ENCODE peak calls at places on chromosome 6, in nine cellular contexts. Z, C, F, T, V, U, H, N and O are unnamed samples.

GRCh38 chr6:154247119-154247814 is 109.3 kb downstream of the IPCEF1 start:
- DNase-seq in H (no peak), V (no peak), U (no peak), N (no peak), C (no peak), T (no peak), Z (no peak), F (no peak), O (no peak)

GRCh38 chr6:36666726-36667591 is 11.6 kb upstream of the CDKN1A start:
- DNase-seq in C (no peak), Z (peak), F (peak), H (peak), U (peak), T (peak), N (peak), V (no peak), O (peak)

GRCh38 chr6:124917769-124918168 is 44.5 kb upstream of the RNF217 start:
- DNase-seq in T (no peak), C (no peak), Z (no peak), U (no peak), V (no peak), H (no peak), N (no peak), F (no peak), O (no peak)

GRCh38 chr6:2749972-2750600 is 636 bp downstream of the MYLK4 start:
- DNase-seq in Z (no peak), H (peak), U (peak), T (no peak), C (peak), N (peak), F (no peak), V (peak), O (no peak)

GRCh38 chr6:27720607-27721580 is 191.3 kb downstream of the OR2B2 start:
- DNase-seq in U (no peak), H (peak), T (no peak), F (no peak), C (no peak), Z (no peak), N (no peak), V (no peak), O (no peak)

GRCh38 chr6:33428219-33428890 is 8.5 kb downstream of the SYNGAP1 start:
- DNase-seq in U (no peak), F (no peak), N (peak), Z (no peak), C (no peak), T (no peak), V (no peak), H (peak), O (no peak)

GRCh38 chr6:34223381-34223963 is 13.2 kb upstream of the HMGA1 start:
- DNase-seq in Z (no peak), T (no peak), N (no peak), C (no peak), V (no peak), H (no peak), F (no peak), U (no peak), O (no peak)

GRCh38 chr6:34391023-34391485 is 1.4 kb downstream of the NUDT3 start:
- DNase-seq in H (no peak), T (peak), Z (no peak), N (no peak), F (peak), U (peak), C (no peak), V (no peak), O (peak)

GRCh38 chr6:7631466-7631865 is 41.5 kb downstream of the SNRNP48 start:
- DNase-seq in U (no peak), C (no peak), H (no peak), F (no peak), T (no peak), V (no peak), N (no peak), Z (no peak), O (no peak)

GRCh38 chr6:11826779-11827178 is 48.2 kb upstream of the ADTRP start:
- DNase-seq in N (no peak), U (no peak), V (no peak), H (no peak), C (no peak), T (no peak), F (no peak), Z (no peak), O (no peak)

GRCh38 chr6:52995913-52996685 is 1.0 kb upstream of the GSTA4 start:
- DNase-seq in H (peak), T (no peak), V (peak), Z (peak), C (no peak), F (peak), U (no peak), N (no peak), O (no peak)

GRCh38 chr6:107304421-107305025 is 154.8 kb downstream of the PDSS2 start:
- DNase-seq in N (no peak), V (no peak), F (no peak), Z (no peak), U (no peak), H (no peak), T (no peak), C (no peak), O (no peak)

GRCh38 chr6:3068329-3069223 is at the start of gene RIPK1:
- DNase-seq in Z (peak), F (peak), C (peak), V (peak), T (peak), N (peak), U (peak), H (peak), O (peak)

GRCh38 chr6:28408076-28408802 is 8.7 kb upstream of the ZSCAN12 start:
- DNase-seq in F (no peak), U (no peak), Z (no peak), T (no peak), H (no peak), V (no peak), C (no peak), N (no peak), O (no peak)

GRCh38 chr6:138428943-138429616 is 25.1 kb downstream of the HEBP2 start:
- DNase-seq in V (no peak), T (peak), U (peak), Z (peak), N (no peak), C (no peak), H (no peak), F (no peak), O (no peak)

GRCh38 chr6:35327349-35328027 is 14.9 kb upstream of the PPARD start:
- DNase-seq in H (peak), U (peak), N (peak), C (peak), V (peak), F (peak), T (peak), Z (peak), O (peak)

GRCh38 chr6:30612687-30613248 is 4.3 kb downstream of the PPP1R10 start:
- DNase-seq in T (no peak), N (no peak), U (no peak), F (no peak), C (no peak), Z (no peak), H (no peak), V (no peak), O (no peak)

GRCh38 chr6:35181313-35181932 is 32.3 kb upstream of the SCUBE3 start:
- DNase-seq in N (no peak), V (no peak), Z (no peak), U (peak), C (no peak), H (no peak), T (peak), F (no peak), O (no peak)

GRCh38 chr6:15769471-15770088 is 106.8 kb upstream of the DTNBP1 start:
- DNase-seq in Z (no peak), H (no peak), N (no peak), T (no peak), V (no peak), F (no peak), U (no peak), C (no peak), O (no peak)

GRCh38 chr6:579339-579738 is 77.6 kb downstream of the HUS1B start:
- DNase-seq in H (no peak), Z (no peak), F (no peak), C (no peak), V (no peak), U (peak), N (no peak), T (no peak), O (no peak)